ENCODE peak calls at places on chromosomes 16 and 17, in eight cellular contexts. J is A549; K is cardiac muscle cell; A is pancreas; U is astrocyte of the spinal cord; C is fibroblast of the aortic adventitia; Z is bronchial epithelial cell; V is CD8-positive, alpha-beta T cell. W is an unnamed sample.

GRCh38 chr17:48555616-48556533 is 11.0 kb upstream of the HOXB2 start:
- DNase-seq in J (peak; percentile 62), K (peak; percentile 69), A (no peak), U (peak; percentile 75), C (peak; percentile 58), Z (no peak), V (no peak), W (peak; percentile 73)

GRCh38 chr17:52170963-52171572 is 12.6 kb upstream of the CA10 start:
- DNase-seq in J (peak; percentile 29), K (peak; percentile 55), A (peak; percentile 12), U (no peak), C (no peak), Z (peak; percentile 46), V (no peak), W (peak; percentile 37)

GRCh38 chr17:67942810-67943209 is 53.5 kb downstream of the C17orf58 start:
- DNase-seq in J (peak; percentile 32), K (peak; percentile 7), A (no peak), U (no peak), C (peak; percentile 27), Z (peak; percentile 3), V (no peak), W (peak; percentile 15)

GRCh38 chr17:39653662-39654331 is 11.4 kb upstream of the TCAP start:
- DNase-seq in J (peak; percentile 67), K (peak; percentile 70), A (peak; percentile 48), U (no peak), C (peak; percentile 36), Z (peak; percentile 13), V (peak; percentile 81), W (peak; percentile 55)

GRCh38 chr17:81036128-81036891 is 1.4 kb downstream of the BAIAP2 start:
- DNase-seq in J (no peak), K (no peak), A (no peak), U (no peak), C (peak; percentile 50), Z (peak; percentile 51), V (no peak), W (no peak)

GRCh38 chr16:66292241-66292935 is 74.1 kb upstream of the CDH5 start:
- DNase-seq in J (no peak), K (no peak), A (no peak), U (no peak), C (no peak), Z (no peak), V (no peak), W (no peak)

GRCh38 chr17:29042679-29043538 is at the start of gene PIPOX:
- DNase-seq in J (peak; percentile 17), K (peak; percentile 85), A (peak; percentile 8), U (peak; percentile 61), C (no peak), Z (peak; percentile 11), V (no peak), W (peak; percentile 94)

GRCh38 chr17:76159157-76159556 is 18.1 kb upstream of the FOXJ1 start:
- DNase-seq in J (no peak), K (no peak), A (no peak), U (no peak), C (no peak), Z (no peak), V (no peak), W (no peak)

GRCh38 chr16:65988019-65988418 is 378.5 kb upstream of the CDH5 start:
- DNase-seq in J (no peak), K (no peak), A (no peak), U (no peak), C (peak; percentile 32), Z (no peak), V (no peak), W (no peak)

GRCh38 chr17:39702901-39703893 is 3.3 kb downstream of the ERBB2 start:
- DNase-seq in J (peak; percentile 94), K (peak; percentile 72), A (no peak), U (no peak), C (peak; percentile 41), Z (peak; percentile 68), V (no peak), W (no peak)

GRCh38 chr16:54934536-54935410 is 4.1 kb downstream of the IRX5 start:
- DNase-seq in J (no peak), K (peak; percentile 90), A (no peak), U (peak; percentile 60), C (peak; percentile 10), Z (peak; percentile 52), V (no peak), W (no peak)
- TF ChIP-seq CTCF in J (no peak), K (no peak), A (no peak), U (peak; percentile 34), C (no peak), Z (peak; percentile 42), V (no peak), W (peak; percentile 41)

GRCh38 chr16:981695-982151 is at the start of gene SOX8:
- DNase-seq in J (no peak), K (peak; percentile 82), A (no peak), U (no peak), C (no peak), Z (no peak), V (no peak), W (no peak)

GRCh38 chr16:979106-979505 is 2.5 kb upstream of the SOX8 start:
- DNase-seq in J (no peak), K (no peak), A (no peak), U (no peak), C (no peak), Z (no peak), V (no peak), W (no peak)

GRCh38 chr16:979859-980594 is 1.5 kb upstream of the SOX8 start:
- DNase-seq in J (no peak), K (peak; percentile 23), A (no peak), U (no peak), C (no peak), Z (no peak), V (no peak), W (no peak)

GRCh38 chr16:982152-983043 is 828 bp downstream of the SOX8 start:
- DNase-seq in J (peak; percentile 40), K (peak; percentile 59), A (no peak), U (no peak), C (no peak), Z (no peak), V (no peak), W (no peak)

GRCh38 chr16:980595-980854 is 1.0 kb upstream of the SOX8 start:
- DNase-seq in J (no peak), K (no peak), A (no peak), U (no peak), C (no peak), Z (no peak), V (no peak), W (no peak)
- H3K4me3 ChIP-seq in J (peak overlapping the region; percentile 59), K (peak overlapping the region; percentile 46), A (peak overlapping the region; percentile 50), U (no peak overlapping the region), C (peak overlapping the region; percentile 17), Z (no peak overlapping the region), V (peak overlapping the region; percentile 65), W (peak overlapping the region; percentile 57)

GRCh38 chr16:67653131-67654068 is 6.7 kb downstream of the ACD start:
- DNase-seq in J (no peak), K (peak; percentile 48), A (no peak), U (no peak), C (no peak), Z (no peak), V (no peak), W (peak; percentile 60)
- TF ChIP-seq CTCF in J (no peak), K (peak; percentile 18), A (no peak), U (no peak), C (peak; percentile 18), Z (peak; percentile 34), V (no peak), W (peak; percentile 21)

GRCh38 chr17:42155614-42156045 is 841 bp upstream of the RAB5C start:
- DNase-seq in J (no peak), K (no peak), A (no peak), U (no peak), C (no peak), Z (no peak), V (no peak), W (no peak)
- H3K4me3 ChIP-seq in J (peak overlapping the region; percentile 86), K (peak overlapping the region; percentile 28), A (peak overlapping the region; percentile 96), U (peak overlapping the region; percentile 96), C (peak overlapping the region; percentile 61), Z (peak overlapping the region; percentile 31), V (peak overlapping the region; percentile 47), W (peak overlapping the region; percentile 88)

DNA sequence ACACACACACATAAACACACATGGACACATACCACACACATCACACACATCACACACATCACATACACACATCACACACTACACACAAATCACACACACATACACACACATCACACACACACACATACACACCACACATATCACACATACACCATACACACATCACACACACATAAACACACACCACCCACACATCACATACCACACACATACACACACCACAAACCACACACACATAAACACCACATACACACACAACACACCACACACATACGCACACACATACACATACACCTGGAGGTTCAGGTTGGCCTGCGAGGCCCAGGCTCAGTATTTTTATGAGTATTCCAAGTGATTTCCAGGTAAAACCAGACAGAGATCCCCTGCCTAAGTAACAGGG is 279.5 kb downstream of the FOXL1 start:
- DNase-seq in J (no peak), K (no peak), A (no peak), U (no peak), C (no peak), Z (no peak), V (no peak), W (no peak)
- TF ChIP-seq CTCF in J (no peak), K (no peak), A (no peak), U (no peak), C (no peak), Z (no peak), V (no peak), W (no peak)

GRCh38 chr17:45874148-45874547 is 20.2 kb upstream of the MAPT start:
- DNase-seq in J (no peak), K (no peak), A (no peak), U (no peak), C (no peak), Z (no peak), V (no peak), W (peak; percentile 24)

GRCh38 chr17:45873728-45874127 is 20.6 kb upstream of the MAPT start:
- DNase-seq in J (no peak), K (no peak), A (no peak), U (no peak), C (no peak), Z (peak; percentile 44), V (no peak), W (peak; percentile 71)

GRCh38 chr17:45883063-45883462 is 11.3 kb upstream of the MAPT start:
- DNase-seq in J (no peak), K (no peak), A (no peak), U (no peak), C (no peak), Z (no peak), V (no peak), W (no peak)

GRCh38 chr17:45876539-45876938 is 17.8 kb upstream of the MAPT start:
- DNase-seq in J (no peak), K (no peak), A (no peak), U (no peak), C (no peak), Z (no peak), V (no peak), W (no peak)

DNA sequence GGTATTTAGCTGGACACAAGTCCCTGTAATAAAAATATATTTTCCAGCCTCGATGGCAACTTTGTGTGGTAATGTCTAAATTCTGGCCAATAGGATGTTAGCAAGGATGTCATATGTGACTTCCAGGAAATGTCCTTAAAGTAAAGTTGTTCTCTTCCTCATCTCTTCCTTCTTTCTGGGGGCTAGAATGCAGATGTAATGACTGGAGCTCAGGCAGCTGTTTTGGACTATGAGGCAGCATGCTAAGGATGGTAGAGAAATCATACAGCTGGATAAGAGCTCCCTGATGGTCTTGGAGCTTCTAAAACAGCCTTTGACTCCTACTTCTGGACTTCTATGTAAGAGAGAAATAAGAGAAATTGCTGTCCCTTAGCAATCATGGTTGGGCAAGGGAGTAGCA is 16.9 kb upstream of the MAPT start:
- DNase-seq in J (no peak), K (no peak), A (no peak), U (no peak), C (no peak), Z (no peak), V (no peak), W (no peak)
- H3K4me3 ChIP-seq in J (no peak overlapping the region), K (no peak overlapping the region), A (no peak overlapping the region), U (no peak overlapping the region), C (no peak overlapping the region), Z (no peak overlapping the region), V (no peak overlapping the region), W (no peak overlapping the region)

W was measured in A673.